ENCODE peak calls at places on chromosomes 16 and 17, in six cellular contexts. X is amniotic stem cell, R is heart right ventricle, Q is gastrocnemius medialis, C is coronary artery, F is substantia nigra. Y is an unnamed sample.

GRCh38 chr16:79876332-79876730 is 275.8 kb upstream of the MAF start:
- DNase-seq in X (no peak), F (no peak), R (no peak), Q (no peak), C (no peak), Y (no peak)

GRCh38 chr17:54901230-54901847 is 687 bp downstream of the TOM1L1 start:
- DNase-seq in F (no peak), X (no peak), R (no peak), Q (no peak), C (no peak), Y (no peak)

GRCh38 chr17:57257213-57257873 is 1.0 kb downstream of the MSI2 start:
- DNase-seq in F (no peak), R (no peak), X (no peak), Q (no peak), C (no peak), Y (no peak)

GRCh38 chr17:42342242-42343008 is 45.8 kb downstream of the STAT3 start:
- DNase-seq in F (no peak), Q (no peak), X (no peak), R (no peak), C (no peak), Y (no peak)

GRCh38 chr17:49739662-49740271 is 24.2 kb downstream of the FAM117A start:
- DNase-seq in X (no peak), C (no peak), R (peak; percentile 81), F (no peak), Q (peak; percentile 81), Y (no peak)

GRCh38 chr17:60165976-60166375 is 16.2 kb downstream of the CA4 start:
- DNase-seq in C (no peak), F (no peak), X (no peak), R (no peak), Q (no peak), Y (no peak)

GRCh38 chr17:43667506-43668438 is 6.0 kb upstream of the MEOX1 start:
- DNase-seq in Q (no peak), X (no peak), R (no peak), F (no peak), C (no peak), Y (no peak)

GRCh38 chr16:70715113-70715711 is 29.4 kb upstream of the MTSS2 start:
- DNase-seq in F (no peak), R (peak; percentile 80), Q (peak; percentile 91), X (peak; percentile 90), C (peak; percentile 97), Y (no peak)

GRCh38 chr16:4179763-4180260 is 62.1 kb downstream of the SRL start:
- DNase-seq in Q (no peak), R (no peak), F (no peak), X (no peak), C (no peak), Y (no peak)

GRCh38 chr17:83067071-83067717 is 12.2 kb upstream of the METRNL start:
- DNase-seq in R (peak; percentile 7), C (peak; percentile 71), Q (no peak), F (no peak), X (no peak), Y (peak; percentile 59)

GRCh38 chr16:80463776-80464175 is 77.0 kb upstream of the DYNLRB2 start:
- DNase-seq in C (no peak), X (no peak), Q (no peak), F (no peak), R (no peak), Y (no peak)

GRCh38 chr17:82318169-82318498 is 726 bp upstream of the CD7 start:
- DNase-seq in Q (no peak), F (no peak), R (no peak), C (no peak), X (no peak), Y (no peak)

GRCh38 chr16:9797306-9797705 is 384.9 kb downstream of the GRIN2A start:
- DNase-seq in X (no peak), R (peak; percentile 21), F (no peak), C (no peak), Q (no peak), Y (no peak)

GRCh38 chr16:11175106-11175795 is 80.8 kb downstream of the SOCS1 start:
- DNase-seq in R (no peak), F (no peak), Q (no peak), X (no peak), C (no peak), Y (no peak)

GRCh38 chr16:12532871-12533610 is 270.6 kb downstream of the CPPED1 start:
- DNase-seq in Q (no peak), R (no peak), F (no peak), C (no peak), X (no peak), Y (no peak)

GRCh38 chr17:21174186-21174585 is 39.8 kb downstream of the TMEM11 start:
- DNase-seq in Q (peak; percentile 58), R (no peak), C (no peak), X (no peak), F (no peak), Y (no peak)

GRCh38 chr17:65198653-65199382 is 61.6 kb downstream of the RGS9 start:
- DNase-seq in X (no peak), C (no peak), R (no peak), F (no peak), Q (no peak), Y (no peak)

GRCh38 chr17:16352303-16352837 is 899 bp downstream of the CENPV start:
- DNase-seq in F (no peak), Q (no peak), R (no peak), X (no peak), C (no peak), Y (peak; percentile 23)

GRCh38 chr16:11245988-11246387 is 10.0 kb downstream of the SOCS1 start:
- DNase-seq in X (no peak), F (no peak), C (no peak), R (no peak), Q (no peak), Y (no peak)

Y was measured in posterior cingulate gyrus.